ENCODE peak calls at places on chromosome 11, in nine cellular contexts. M is uterus; T is adrenal gland; Y is kidney; V is Jurkat, Clone E6-1; O is HCT116; E is ascending aorta; P is CD8-positive, alpha-beta T cell; L is fibroblast of mammary gland. I is an unnamed sample.

GRCh38 chr11:44943118-44943517 is 7.6 kb downstream of the TP53I11 start:
- DNase-seq in M (no peak), T (no peak), Y (peak), V (no peak), O (no peak), E (no peak), P (no peak), L (no peak), I (no peak)

GRCh38 chr11:111347002-111347722 is 31.9 kb downstream of the POU2AF1 start:
- DNase-seq in M (peak), T (no peak), Y (no peak), V (no peak), O (no peak), E (no peak), P (no peak), L (peak), I (no peak)

GRCh38 chr11:61080986-61081590 is 21.2 kb upstream of the CD5 start:
- DNase-seq in M (no peak), T (no peak), Y (no peak), V (no peak), O (no peak), E (no peak), P (no peak), L (no peak), I (peak)

GRCh38 chr11:69567951-69568808 is 72.8 kb upstream of the CCND1 start:
- DNase-seq in M (no peak), T (no peak), Y (no peak), V (no peak), O (no peak), E (no peak), P (no peak), L (no peak), I (no peak)

GRCh38 chr11:102946237-102946636 is 9.3 kb downstream of the MMP13 start:
- DNase-seq in M (no peak), T (no peak), Y (no peak), V (no peak), O (no peak), E (no peak), P (no peak), L (no peak), I (no peak)

GRCh38 chr11:115304774-115305472 is 199.3 kb downstream of the CADM1 start:
- DNase-seq in M (no peak), T (no peak), Y (no peak), V (no peak), O (no peak), E (no peak), P (no peak), L (no peak), I (no peak)

GRCh38 chr11:57476223-57476882 is 16.0 kb downstream of the RTN4RL2 start:
- DNase-seq in M (peak), T (peak), Y (peak), V (no peak), O (no peak), E (no peak), P (no peak), L (no peak), I (no peak)

GRCh38 chr11:36361472-36361871 is 65.4 kb downstream of the PRR5L start:
- DNase-seq in M (no peak), T (no peak), Y (no peak), V (no peak), O (no peak), E (no peak), P (no peak), L (no peak), I (no peak)

GRCh38 chr11:10327254-10327653 is 22.4 kb downstream of the ADM start:
- DNase-seq in M (no peak), T (no peak), Y (no peak), V (no peak), O (no peak), E (no peak), P (no peak), L (peak), I (no peak)

GRCh38 chr11:11598243-11598642 is 23.6 kb downstream of the GALNT18 start:
- DNase-seq in M (no peak), T (no peak), Y (no peak), V (no peak), O (no peak), E (no peak), P (no peak), L (no peak), I (no peak)

GRCh38 chr11:72788250-72788649 is 5.6 kb downstream of the STARD10 start:
- DNase-seq in M (no peak), T (no peak), Y (no peak), V (no peak), O (no peak), E (no peak), P (no peak), L (no peak), I (no peak)

GRCh38 chr11:111422494-111423249 is 43.6 kb upstream of the POU2AF1 start:
- DNase-seq in M (peak), T (peak), Y (no peak), V (no peak), O (peak), E (peak), P (no peak), L (peak), I (peak)

GRCh38 chr11:9643751-9644150 is 20.1 kb upstream of the SWAP70 start:
- DNase-seq in M (no peak), T (no peak), Y (no peak), V (no peak), O (no peak), E (no peak), P (no peak), L (no peak), I (no peak)

GRCh38 chr11:116598556-116598955 is 174.2 kb downstream of the BUD13 start:
- DNase-seq in M (no peak), T (no peak), Y (no peak), V (no peak), O (no peak), E (no peak), P (no peak), L (no peak), I (no peak)

GRCh38 chr11:77187105-77187750 is 59.2 kb downstream of the MYO7A start:
- DNase-seq in M (no peak), T (no peak), Y (no peak), V (no peak), O (no peak), E (no peak), P (no peak), L (no peak), I (no peak)

GRCh38 chr11:134124660-134125451 is 56.0 kb downstream of the JAM3 start:
- DNase-seq in M (peak), T (peak), Y (peak), V (no peak), O (no peak), E (no peak), P (no peak), L (peak), I (no peak)

GRCh38 chr11:266676-267439 is 11.3 kb upstream of the NLRP6 start:
- DNase-seq in M (no peak), T (no peak), Y (peak), V (no peak), O (no peak), E (no peak), P (no peak), L (peak), I (no peak)

GRCh38 chr11:134277176-134278001 is 1.2 kb downstream of the GLB1L3 start:
- DNase-seq in M (no peak), T (no peak), Y (no peak), V (no peak), O (no peak), E (peak), P (no peak), L (no peak), I (no peak)

GRCh38 chr11:75472081-75472732 is 39.2 kb upstream of the KLHL35 start:
- DNase-seq in M (no peak), T (no peak), Y (peak), V (no peak), O (no peak), E (no peak), P (no peak), L (no peak), I (no peak)

GRCh38 chr11:65538915-65539374 is 14.1 kb downstream of the SCYL1 start:
- DNase-seq in M (no peak), T (no peak), Y (peak), V (no peak), O (no peak), E (no peak), P (no peak), L (no peak), I (no peak)

GRCh38 chr11:126879516-126879915 is 121.1 kb downstream of the KIRREL3 start:
- DNase-seq in M (no peak), T (no peak), Y (no peak), V (no peak), O (no peak), E (no peak), P (no peak), L (no peak), I (no peak)

GRCh38 chr11:132099692-132100091 is 729.3 kb downstream of the NTM start:
- DNase-seq in M (no peak), T (no peak), Y (no peak), V (peak), O (no peak), E (no peak), P (no peak), L (peak), I (no peak)

GRCh38 chr11:92386577-92386976 is 162.0 kb downstream of the FAT3 start:
- DNase-seq in M (no peak), T (no peak), Y (no peak), V (no peak), O (no peak), E (no peak), P (no peak), L (no peak), I (no peak)

GRCh38 chr11:91326280-91326679 is 898.3 kb upstream of the FAT3 start:
- DNase-seq in M (no peak), T (no peak), Y (no peak), V (no peak), O (no peak), E (no peak), P (no peak), L (no peak), I (no peak)

DNA sequence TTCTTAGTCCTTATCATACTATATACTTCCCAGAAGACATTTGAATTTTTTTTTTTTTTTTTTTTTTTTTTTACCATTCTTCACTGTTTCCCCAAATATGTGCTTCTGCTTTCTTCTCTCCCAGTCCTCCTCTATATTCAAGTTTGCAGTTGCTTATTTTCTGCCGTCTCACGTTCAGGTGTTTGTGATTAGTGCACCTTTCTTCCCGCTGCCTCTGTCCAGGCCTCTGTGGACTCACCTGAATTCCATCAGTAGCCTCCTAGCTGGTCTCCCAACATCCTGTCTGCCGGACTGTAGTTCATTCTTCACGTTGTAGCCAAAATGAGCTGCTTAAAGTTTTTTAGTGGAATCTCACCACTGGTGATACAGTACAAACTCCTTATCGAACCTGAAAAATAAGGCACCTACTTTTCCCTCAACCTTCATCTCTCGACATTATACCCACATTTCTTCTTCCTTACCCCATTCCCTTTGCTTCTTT is 795 bp upstream of the MSANTD4 start:
- DNase-seq in M (no peak), T (no peak), Y (no peak), V (no peak), O (no peak), E (no peak), P (no peak), L (no peak), I (no peak)
- H3K4me3 ChIP-seq in M (peak), T (no peak), Y (peak), V (peak), O (peak), E (peak), P (peak), L (peak), I (peak)

GRCh38 chr11:62882428-62882742 is 1.7 kb downstream of the SLC3A2 start:
- DNase-seq in M (no peak), T (no peak), Y (no peak), V (no peak), O (no peak), E (no peak), P (no peak), L (no peak), I (no peak)

GRCh38 chr11:62881579-62882427 is 1.1 kb downstream of the SLC3A2 start:
- DNase-seq in M (peak), T (peak), Y (peak), V (peak), O (peak), E (peak), P (peak), L (peak), I (peak)

GRCh38 chr11:62882811-62883496 is 2.3 kb downstream of the SLC3A2 start:
- DNase-seq in M (no peak), T (no peak), Y (no peak), V (no peak), O (no peak), E (no peak), P (no peak), L (no peak), I (no peak)

GRCh38 chr11:62885137-62885536 is 4.4 kb downstream of the SLC3A2 start:
- DNase-seq in M (no peak), T (no peak), Y (no peak), V (no peak), O (no peak), E (no peak), P (no peak), L (no peak), I (no peak)

DNA sequence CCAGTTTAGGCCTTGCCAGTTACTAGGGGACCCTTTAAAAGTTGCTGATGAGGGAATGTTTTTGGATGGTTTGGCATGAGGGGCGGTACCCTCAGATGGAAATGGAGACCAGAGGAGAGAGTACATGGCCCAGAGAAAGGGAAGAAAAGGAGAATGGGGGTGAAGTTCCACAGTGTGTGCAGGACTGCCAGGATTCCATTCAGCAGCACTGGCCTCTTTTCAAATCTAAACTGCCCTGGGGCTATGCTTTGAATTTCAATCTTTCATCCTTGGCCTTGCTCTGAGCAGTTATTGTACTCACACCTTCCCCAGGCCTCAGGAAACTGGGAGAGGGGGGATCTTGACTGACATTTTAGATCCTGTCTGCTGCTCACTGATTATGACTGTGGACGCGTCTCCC is 3.0 kb downstream of the SLC3A2 start:
- DNase-seq in M (no peak), T (no peak), Y (no peak), V (no peak), O (no peak), E (no peak), P (no peak), L (no peak), I (no peak)
- H3K4me3 ChIP-seq in M (no peak), T (no peak), Y (peak), V (no peak), O (no peak), E (peak), P (no peak), L (peak), I (peak)

GRCh38 chr11:73872746-73873412 is 3.8 kb downstream of the COA4 start:
- DNase-seq in M (no peak), T (no peak), Y (no peak), V (no peak), O (no peak), E (no peak), P (no peak), L (no peak), I (no peak)

GRCh38 chr11:73878771-73879170 is 2.0 kb downstream of the PAAF1 start:
- DNase-seq in M (no peak), T (no peak), Y (no peak), V (no peak), O (no peak), E (no peak), P (no peak), L (no peak), I (no peak)

GRCh38 chr11:73876424-73877300 is at the start of the genes COA4 and PAAF1:
- DNase-seq in M (peak), T (peak), Y (peak), V (peak), O (peak), E (peak), P (peak), L (peak), I (peak)

GRCh38 chr11:73875840-73876239 is 806 bp downstream of the COA4 start:
- DNase-seq in M (no peak), T (no peak), Y (no peak), V (no peak), O (no peak), E (no peak), P (no peak), L (no peak), I (no peak)

DNA sequence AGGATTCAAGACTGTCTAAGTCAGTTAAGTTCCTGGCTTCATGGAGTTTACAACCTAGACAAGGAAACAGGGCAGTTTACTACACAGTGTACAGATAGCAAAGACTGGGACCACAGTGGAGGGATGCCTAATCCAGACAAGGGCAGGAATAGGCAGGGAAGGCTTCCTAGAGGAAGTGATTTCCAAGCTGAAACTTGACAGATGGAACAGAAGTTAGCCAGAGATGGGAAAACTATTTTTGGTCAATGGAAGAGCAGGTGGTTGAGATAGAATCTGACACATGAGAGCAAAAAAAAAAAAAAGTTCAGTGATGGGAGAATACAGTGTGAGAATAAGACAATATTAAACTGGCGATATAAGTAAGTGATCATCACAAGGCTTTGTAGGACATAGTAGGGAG is 1.3 kb downstream of the COA4 start:
- DNase-seq in M (no peak), T (no peak), Y (no peak), V (no peak), O (no peak), E (no peak), P (no peak), L (no peak), I (no peak)
- H3K4me3 ChIP-seq in M (no peak), T (no peak), Y (peak), V (peak), O (peak), E (no peak), P (peak), L (peak), I (peak)

DNA sequence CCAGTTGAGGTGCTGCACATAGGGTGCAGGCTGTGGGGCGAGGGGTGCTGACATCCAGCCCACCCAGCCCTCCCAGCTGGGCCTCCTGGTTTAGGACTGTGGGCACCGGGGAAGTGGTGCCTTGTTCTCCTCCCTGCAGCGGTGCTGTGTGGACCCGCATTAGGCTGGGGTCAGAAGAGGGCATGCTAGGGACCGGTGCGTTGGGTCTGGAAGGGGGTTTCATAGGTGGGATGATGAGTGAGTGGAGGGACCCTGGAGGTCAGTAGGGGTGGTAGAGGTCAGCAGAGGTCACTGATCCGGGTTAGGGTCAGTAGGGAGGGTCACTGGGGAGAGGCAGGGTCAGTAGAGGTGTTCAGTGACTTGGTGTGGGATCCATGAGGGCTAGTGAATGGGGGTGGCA is 6.7 kb upstream of the MYBPC3 start:
- DNase-seq in M (no peak), T (no peak), Y (no peak), V (no peak), O (no peak), E (no peak), P (no peak), L (no peak), I (no peak)
- H3K4me3 ChIP-seq in M (no peak), T (no peak), Y (no peak), V (no peak), O (no peak), E (no peak), P (no peak), L (no peak), I (no peak)

GRCh38 chr11:94739331-94739730 is 28.8 kb upstream of the AMOTL1 start:
- DNase-seq in M (no peak), T (no peak), Y (no peak), V (no peak), O (no peak), E (no peak), P (no peak), L (no peak), I (no peak)

GRCh38 chr11:94738746-94739145 is 29.4 kb upstream of the AMOTL1 start:
- DNase-seq in M (no peak), T (no peak), Y (no peak), V (no peak), O (no peak), E (no peak), P (no peak), L (no peak), I (no peak)

GRCh38 chr11:94742645-94743044 is 25.5 kb upstream of the AMOTL1 start:
- DNase-seq in M (no peak), T (no peak), Y (no peak), V (no peak), O (no peak), E (no peak), P (no peak), L (no peak), I (no peak)

GRCh38 chr11:94740975-94741707 is 27.0 kb upstream of the AMOTL1 start:
- DNase-seq in M (peak), T (peak), Y (peak), V (peak), O (peak), E (no peak), P (no peak), L (peak), I (no peak)

GRCh38 chr11:94740083-94740974 is 27.8 kb upstream of the AMOTL1 start:
- DNase-seq in M (peak), T (peak), Y (peak), V (no peak), O (no peak), E (peak), P (no peak), L (no peak), I (no peak)
- H3K4me3 ChIP-seq in M (peak), T (no peak), Y (peak), V (peak), O (no peak), E (peak), P (no peak), L (peak), I (no peak)

DNA sequence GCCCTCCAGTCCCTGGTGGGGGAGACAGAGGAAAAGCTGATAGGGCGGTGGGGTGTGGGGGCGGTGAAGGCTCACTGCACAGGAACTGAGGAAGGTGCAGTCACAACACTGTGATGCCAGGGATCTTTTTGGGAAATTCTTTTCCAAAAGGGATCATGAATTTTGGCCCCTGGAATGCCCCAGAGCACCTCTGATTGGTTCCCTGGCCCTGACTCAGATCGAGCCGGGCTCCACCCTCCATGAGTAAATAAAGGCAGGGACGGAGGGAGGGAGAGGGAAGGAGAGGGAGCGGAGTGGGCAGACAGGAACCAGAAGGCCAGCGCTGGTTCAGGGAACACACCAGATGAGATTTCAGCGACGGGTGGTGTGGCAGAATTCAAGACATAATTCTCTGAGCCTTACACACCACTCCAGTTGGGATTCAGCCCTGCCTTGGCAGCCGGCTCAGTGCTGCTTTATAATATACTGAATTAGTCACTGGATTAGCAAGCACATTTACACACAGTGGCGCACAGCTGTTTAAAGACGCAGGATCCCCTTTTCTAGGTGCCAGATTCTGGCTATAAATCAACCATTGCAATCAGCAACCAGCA is 80.3 kb downstream of the ETS1 start:
- DNase-seq in M (peak), T (no peak), Y (peak), V (no peak), O (no peak), E (peak), P (no peak), L (peak), I (peak)
- H3K4me3 ChIP-seq in M (no peak), T (no peak), Y (peak), V (no peak), O (peak), E (peak), P (peak), L (no peak), I (peak)

I was measured in CD4-positive, CD25-positive, alpha-beta regulatory T cell.